ENCODE peak calls at places on chromosome 16, in ten cellular contexts. S is SHP77; M is Ammon's horn; D is effector CD4-positive, alpha-beta T cell; W is RWPE2; Q is activated T-cell treated with anti-CD3 and anti-CD28 coated beads for 1 hour; P is cardiac muscle cell; G is NCI-H345; I is H9; L is MCF 10A. J is an unnamed sample.

GRCh38 chr16:1533443-1533951 is at the start of gene TMEM204:
- DNase-seq in I (no peak), Q (no peak), S (no peak), W (no peak), P (no peak), M (no peak), G (no peak), L (no peak), D (no peak), J (peak; percentile 31)

GRCh38 chr16:57945740-57946138 is 25.2 kb downstream of the CNGB1 start:
- DNase-seq in D (no peak), I (no peak), W (no peak), P (no peak), M (peak; percentile 31), S (no peak), Q (no peak), L (peak; percentile 44), G (no peak), J (no peak)

GRCh38 chr16:30052671-30053372 is 12.7 kb upstream of the ALDOA start:
- DNase-seq in W (peak; percentile 95), P (peak; percentile 92), L (peak; percentile 92), I (peak; percentile 90), S (peak; percentile 95), M (peak; percentile 84), G (peak; percentile 96), Q (peak; percentile 85), D (peak; percentile 78), J (peak; percentile 87)

GRCh38 chr16:10883004-10883403 is 6.0 kb downstream of the CIITA start:
- DNase-seq in Q (no peak), W (no peak), P (no peak), G (no peak), M (no peak), S (no peak), I (no peak), L (no peak), D (no peak), J (no peak)

GRCh38 chr16:10729649-10730048 is 14.0 kb upstream of the NUBP1 start:
- DNase-seq in D (no peak), Q (no peak), I (no peak), S (peak; percentile 12), M (no peak), L (peak; percentile 92), G (no peak), P (no peak), W (peak; percentile 75), J (no peak)

GRCh38 chr16:1464196-1464893 is 10.5 kb downstream of the CLCN7 start:
- DNase-seq in D (no peak), P (no peak), M (no peak), W (no peak), Q (no peak), S (no peak), G (no peak), L (no peak), I (no peak), J (no peak)

GRCh38 chr16:78127130-78127529 is 27.7 kb downstream of the WWOX start:
- DNase-seq in Q (no peak), D (no peak), M (no peak), P (no peak), L (no peak), I (no peak), S (no peak), W (no peak), G (no peak), J (no peak)

GRCh38 chr16:58187657-58188430 is 10.1 kb downstream of the CSNK2A2 start:
- DNase-seq in D (no peak), L (no peak), G (no peak), S (no peak), I (no peak), P (no peak), Q (no peak), M (no peak), W (no peak), J (no peak)

GRCh38 chr16:81517630-81518438 is 73.2 kb downstream of the CMIP start:
- DNase-seq in P (no peak), L (no peak), I (no peak), M (no peak), G (no peak), S (no peak), D (no peak), W (no peak), Q (no peak), J (no peak)

GRCh38 chr16:56860226-56861020 is 4.6 kb upstream of the SLC12A3 start:
- DNase-seq in S (no peak), P (no peak), M (no peak), L (no peak), Q (no peak), I (no peak), G (no peak), W (no peak), D (no peak), J (peak; percentile 70)

GRCh38 chr16:73483934-73484712 is 436.2 kb upstream of the ZFHX3 start:
- DNase-seq in S (no peak), I (peak; percentile 35), D (no peak), L (no peak), P (no peak), M (no peak), W (no peak), G (no peak), Q (no peak), J (no peak)

GRCh38 chr16:65121870-65122723 is at the start of gene CDH11:
- DNase-seq in D (no peak), W (peak; percentile 68), Q (no peak), P (peak; percentile 83), M (peak; percentile 68), L (peak; percentile 14), I (peak; percentile 70), G (peak; percentile 53), S (no peak), J (no peak)

GRCh38 chr16:1973461-1974156 is 1.8 kb downstream of the TBL3 start:
- DNase-seq in I (no peak), P (no peak), S (no peak), G (no peak), M (no peak), W (no peak), D (no peak), L (no peak), Q (no peak), J (no peak)

GRCh38 chr16:64047207-64047606 is 1074.7 kb downstream of the CDH11 start:
- DNase-seq in M (no peak), I (no peak), Q (no peak), L (no peak), W (no peak), G (no peak), D (no peak), P (no peak), S (no peak), J (no peak)

GRCh38 chr16:66899945-66900688 is 18.6 kb downstream of the CDH16 start:
- DNase-seq in W (no peak), S (peak; percentile 45), D (no peak), Q (no peak), I (no peak), L (peak; percentile 58), P (peak; percentile 89), G (peak; percentile 29), M (no peak), J (no peak)

GRCh38 chr16:740764-741505 is at the start of gene CIAO3:
- DNase-seq in S (peak; percentile 69), Q (peak; percentile 92), P (peak; percentile 95), M (peak; percentile 86), L (peak; percentile 88), G (peak; percentile 91), W (no peak), D (peak; percentile 88), I (peak; percentile 91), J (peak; percentile 91)

GRCh38 chr16:75329933-75330332 is 78.5 kb upstream of the BCAR1 start:
- DNase-seq in G (no peak), Q (no peak), P (no peak), W (no peak), S (no peak), L (no peak), D (no peak), I (no peak), M (no peak), J (no peak)

GRCh38 chr16:74730049-74730683 is 29.5 kb upstream of the MLKL start:
- DNase-seq in Q (no peak), P (no peak), W (no peak), S (no peak), D (no peak), I (no peak), G (no peak), M (no peak), L (peak; percentile 53), J (no peak)

GRCh38 chr16:65781855-65782254 is 584.6 kb upstream of the CDH5 start:
- DNase-seq in L (no peak), G (no peak), D (no peak), S (no peak), W (no peak), I (no peak), M (no peak), Q (no peak), P (no peak), J (no peak)

GRCh38 chr16:19753815-19754643 is 36.0 kb downstream of the IQCK start:
- DNase-seq in Q (no peak), G (no peak), D (no peak), S (no peak), I (no peak), L (no peak), W (no peak), P (no peak), M (no peak), J (no peak)

GRCh38 chr16:11394593-11394960 is 49.3 kb downstream of the RMI2 start:
- DNase-seq in D (no peak), W (no peak), P (no peak), I (no peak), M (no peak), L (no peak), Q (no peak), G (no peak), S (no peak), J (no peak)

GRCh38 chr16:12553191-12553590 is 250.5 kb downstream of the CPPED1 start:
- DNase-seq in P (no peak), L (no peak), I (no peak), M (no peak), G (peak; percentile 83), S (no peak), Q (no peak), D (no peak), W (no peak), J (no peak)

GRCh38 chr16:85613609-85614337 is 651 bp downstream of the GSE1 start:
- DNase-seq in G (peak; percentile 62), I (peak; percentile 75), S (peak; percentile 67), M (no peak), P (peak; percentile 82), W (no peak), Q (no peak), L (peak; percentile 39), D (no peak), J (no peak)

GRCh38 chr16:61549332-61549731 is 486.9 kb downstream of the CDH8 start:
- DNase-seq in L (no peak), S (no peak), P (no peak), Q (no peak), D (no peak), M (no peak), W (no peak), G (no peak), I (no peak), J (no peak)

GRCh38 chr16:27425961-27426360 is 24.0 kb downstream of the IL21R start:
- DNase-seq in I (no peak), S (no peak), G (no peak), P (no peak), Q (no peak), L (no peak), D (no peak), M (no peak), W (no peak), J (no peak)

GRCh38 chr16:71846443-71846842 is 667 bp downstream of the ATXN1L start:
- DNase-seq in M (peak; percentile 11), W (no peak), D (no peak), Q (peak; percentile 6), S (no peak), L (peak; percentile 6), I (no peak), P (peak; percentile 30), G (no peak), J (no peak)

GRCh38 chr16:22786691-22787090 is 27.3 kb upstream of the HS3ST2 start:
- DNase-seq in S (no peak), D (no peak), I (no peak), G (no peak), L (no peak), Q (no peak), M (no peak), W (no peak), P (no peak), J (no peak)

GRCh38 chr16:1071561-1072225 is 854 bp upstream of the SSTR5 start:
- DNase-seq in W (no peak), D (no peak), I (no peak), S (no peak), Q (no peak), P (no peak), L (no peak), G (peak; percentile 38), M (no peak), J (no peak)

J was measured in immature natural killer cell.